ENCODE peak calls at places on chromosomes 1 and 21, in nine cellular contexts. W is kidney; U is SJCRH30; V is WTC11; R is stimulated activated CD8-positive, alpha-beta memory T cell treated with anti-CD3 and anti-CD28 coated beads, Interleukin-7, amount 100 ng/mL, for 1 hour; T is cardiac muscle cell; X is GM12865; B is activated CD4-positive, alpha-beta T cell treated with anti-CD3 and anti-CD28 coated beads, Interleukin-2, amount 10 ng/mL, durations not matched to agents 7 days and 5 days; I is GM23338. Y is an unnamed sample.

GRCh38 chr1:62335656-62336055 is 16.4 kb upstream of the KANK4 start:
- DNase-seq in W (no peak), U (no peak), V (no peak), R (no peak), T (no peak), X (no peak), B (no peak), I (peak), Y (no peak)

GRCh38 chr1:70441392-70442035 is 30.4 kb downstream of the CTH start:
- DNase-seq in W (no peak), U (no peak), V (no peak), R (no peak), T (no peak), X (no peak), B (no peak), I (no peak), Y (no peak)

GRCh38 chr1:113930499-113931161 is 1.5 kb downstream of the HIPK1 start:
- DNase-seq in W (no peak), U (peak), V (no peak), R (peak), T (peak), X (peak), B (peak), I (peak), Y (peak)

GRCh38 chr1:30727796-30728195 is 4.4 kb upstream of the MATN1 start:
- DNase-seq in W (no peak), U (peak), V (no peak), R (no peak), T (no peak), X (no peak), B (no peak), I (no peak), Y (no peak)

GRCh38 chr1:23914921-23915320 is 1.8 kb upstream of the CNR2 start:
- DNase-seq in W (no peak), U (no peak), V (no peak), R (no peak), T (no peak), X (no peak), B (no peak), I (no peak), Y (no peak)

GRCh38 chr1:54774820-54775498 is 10.6 kb upstream of the PARS2 start:
- DNase-seq in W (no peak), U (peak), V (peak), R (no peak), T (peak), X (peak), B (no peak), I (peak), Y (no peak)

GRCh38 chr1:114959423-114959822 is 70.2 kb upstream of the TSHB start:
- DNase-seq in W (no peak), U (no peak), V (no peak), R (no peak), T (no peak), X (no peak), B (no peak), I (no peak), Y (no peak)

GRCh38 chr1:58162952-58163550 is 383.5 kb downstream of the OMA1 start:
- DNase-seq in W (no peak), U (peak), V (peak), R (no peak), T (peak), X (peak), B (peak), I (peak), Y (no peak)

GRCh38 chr1:110136911-110137310 is 13.4 kb upstream of the SLC6A17 start:
- DNase-seq in W (no peak), U (no peak), V (peak), R (no peak), T (peak), X (peak), B (peak), I (peak), Y (no peak)

GRCh38 chr1:169795687-169796086 is 980 bp upstream of the METTL18 start:
- DNase-seq in W (no peak), U (peak), V (no peak), R (no peak), T (no peak), X (peak), B (peak), I (peak), Y (no peak)

GRCh38 chr1:183989078-183989577 is 48.4 kb downstream of the COLGALT2 start:
- DNase-seq in W (no peak), U (peak), V (no peak), R (no peak), T (no peak), X (peak), B (no peak), I (no peak), Y (no peak)

GRCh38 chr1:116754203-116754977 is at the start of gene CD2:
- DNase-seq in W (no peak), U (no peak), V (no peak), R (no peak), T (no peak), X (no peak), B (peak), I (no peak), Y (peak)

GRCh38 chr1:222618880-222619321 is 1.0 kb downstream of the MIA3 start:
- DNase-seq in W (no peak), U (peak), V (peak), R (no peak), T (peak), X (peak), B (peak), I (peak), Y (no peak)

GRCh38 chr1:10980841-10981727 is 31.4 kb upstream of the TARDBP start:
- DNase-seq in W (no peak), U (no peak), V (no peak), R (no peak), T (no peak), X (no peak), B (no peak), I (no peak), Y (no peak)

GRCh38 chr21:44267655-44268142 is 6.0 kb upstream of the DNMT3L start:
- DNase-seq in W (peak), U (no peak), V (peak), R (no peak), T (no peak), X (peak), B (no peak), I (peak), Y (no peak)

GRCh38 chr1:220516014-220516721 is 11.8 kb upstream of the MARK1 start:
- DNase-seq in W (no peak), U (no peak), V (no peak), R (no peak), T (no peak), X (no peak), B (no peak), I (no peak), Y (no peak)

GRCh38 chr1:234589854-234590620 is 19.9 kb downstream of the IRF2BP2 start:
- DNase-seq in W (no peak), U (peak), V (no peak), R (no peak), T (no peak), X (no peak), B (no peak), I (no peak), Y (no peak)